ENCODE peak calls at places on chromosomes 1 and 21, in nine cellular contexts. Q is Jurkat, Clone E6-1; S is T-helper 9 cell; T is GM04504; Y is neural crest cell; J is iPS-NIHi11; P is EL; D is activated T-cell treated with anti-CD3 and anti-CD28 coated beads for 1 hour; A is H7. L is an unnamed sample.

GRCh38 chr1:110433803-110434202 is 17.1 kb upstream of the PROK1 start:
- DNase-seq in D (no peak), A (peak; percentile 77), T (peak; percentile 8), P (peak; percentile 39), J (peak; percentile 84), Q (no peak), Y (no peak), S (no peak), L (peak; percentile 18)

GRCh38 chr21:15063821-15064575 is 802 bp downstream of the NRIP1 start:
- DNase-seq in A (peak; percentile 75), Q (no peak), J (peak; percentile 57), D (no peak), S (no peak), Y (peak; percentile 37), T (no peak), P (peak; percentile 49), L (no peak)

GRCh38 chr21:30446969-30447368 is 6.9 kb downstream of the KRTAP15-1 start:
- DNase-seq in J (no peak), S (no peak), D (no peak), Q (peak; percentile 27), T (no peak), Y (no peak), A (no peak), P (no peak), L (no peak)

GRCh38 chr1:51736702-51737101 is 119.8 kb downstream of the OSBPL9 start:
- DNase-seq in J (no peak), A (no peak), Y (no peak), Q (no peak), T (no peak), P (peak; percentile 48), S (no peak), D (no peak), L (no peak)

GRCh38 chr1:23376890-23377811 is 7.5 kb upstream of the ZNF436 start:
- DNase-seq in Q (no peak), J (peak; percentile 39), P (peak; percentile 83), S (no peak), T (peak; percentile 62), D (no peak), Y (no peak), A (no peak), L (peak; percentile 86)

GRCh38 chr1:230858918-230859819 is 9.2 kb downstream of the C1orf198 start:
- DNase-seq in S (no peak), T (no peak), D (no peak), Q (no peak), J (no peak), A (no peak), Y (peak; percentile 41), P (peak; percentile 89), L (peak; percentile 95)

GRCh38 chr1:85339671-85340399 is 63.4 kb upstream of the BCL10 start:
- DNase-seq in A (no peak), P (no peak), Q (no peak), J (no peak), S (no peak), Y (no peak), T (no peak), D (no peak), L (no peak)

GRCh38 chr1:42176902-42177519 is 12.5 kb upstream of the GUCA2A start:
- DNase-seq in J (peak; percentile 60), T (no peak), S (no peak), A (peak; percentile 78), Y (no peak), Q (peak; percentile 64), P (peak; percentile 42), D (no peak), L (peak; percentile 18)

GRCh38 chr21:20783611-20784010 is 214.6 kb upstream of the NCAM2 start:
- DNase-seq in S (no peak), A (no peak), Q (no peak), Y (no peak), D (no peak), T (no peak), J (no peak), P (no peak), L (no peak)

GRCh38 chr1:94858276-94858675 is 38.1 kb downstream of the SLC44A3 start:
- DNase-seq in Q (no peak), S (no peak), Y (no peak), T (no peak), A (no peak), P (peak; percentile 58), J (no peak), D (no peak), L (no peak)

GRCh38 chr1:25779387-25779786 is 20.6 kb upstream of the SELENON start:
- DNase-seq in T (no peak), Q (no peak), A (no peak), P (no peak), J (no peak), D (no peak), Y (no peak), S (no peak), L (no peak)